ENCODE peak calls at places on chromosomes 16 and 17, in six cellular contexts. One of them, this sample, is unnamed. For H3K36me3 and H3K27me3, the result is how much of the 10 kb centered on the place peaks cover.

GRCh38 chr17:6305613-6306360 is 129.1 kb downstream of the AIPL1 start:
- DNase-seq in prostate gland: no peak
- DNase-seq in pancreas: no peak
- DNase-seq in ascending aorta: no peak
- DNase-seq in tibial artery: no peak
- DNase-seq in PC-3: no peak
- DNase-seq in this sample: no peak

GRCh38 chr16:4501071-4501478 is 24.9 kb downstream of the HMOX2 start:
- DNase-seq in prostate gland: no peak
- DNase-seq in pancreas: peak
- DNase-seq in ascending aorta: no peak
- DNase-seq in tibial artery: no peak
- DNase-seq in PC-3: peak
- DNase-seq in this sample: no peak

GRCh38 chr16:86762035-86762550 is 183.7 kb downstream of the FOXL1 start:
- DNase-seq in prostate gland: no peak
- DNase-seq in pancreas: no peak
- DNase-seq in ascending aorta: no peak
- DNase-seq in tibial artery: no peak
- DNase-seq in PC-3: no peak
- DNase-seq in this sample: no peak

GRCh38 chr16:4452674-4453073 is 21.8 kb downstream of the NMRAL1 start:
- DNase-seq in prostate gland: no peak
- DNase-seq in pancreas: no peak
- DNase-seq in ascending aorta: no peak
- DNase-seq in tibial artery: no peak
- DNase-seq in PC-3: no peak
- DNase-seq in this sample: no peak

GRCh38 chr17:41267711-41268110 is 2.5 kb downstream of the KRTAP9-6 start:
- DNase-seq in prostate gland: no peak
- DNase-seq in pancreas: no peak
- DNase-seq in ascending aorta: no peak
- DNase-seq in tibial artery: no peak
- DNase-seq in PC-3: no peak
- DNase-seq in this sample: no peak

GRCh38 chr17:67403483-67403882 is 26.4 kb downstream of the PITPNC1 start:
- DNase-seq in prostate gland: no peak
- DNase-seq in pancreas: no peak
- DNase-seq in ascending aorta: no peak
- DNase-seq in tibial artery: no peak
- DNase-seq in PC-3: no peak
- DNase-seq in this sample: no peak

GRCh38 chr17:46935658-46936266 is 12.8 kb downstream of the GOSR2 start:
- DNase-seq in prostate gland: no peak
- DNase-seq in pancreas: no peak
- DNase-seq in ascending aorta: no peak
- DNase-seq in tibial artery: no peak
- DNase-seq in PC-3: no peak
- DNase-seq in this sample: no peak

GRCh38 chr16:89090182-89090630 is 3.4 kb upstream of the ACSF3 start:
- DNase-seq in prostate gland: no peak
- DNase-seq in pancreas: no peak
- DNase-seq in ascending aorta: no peak
- DNase-seq in tibial artery: no peak
- DNase-seq in PC-3: no peak
- DNase-seq in this sample: no peak

GRCh38 chr16:81446318-81447275 is 2.0 kb downstream of the CMIP start:
- DNase-seq in prostate gland: peak
- DNase-seq in pancreas: peak
- DNase-seq in ascending aorta: no peak
- DNase-seq in tibial artery: no peak
- DNase-seq in PC-3: peak
- DNase-seq in this sample: peak

GRCh38 chr16:84513111-84514065 is 8.9 kb upstream of the MEAK7 start:
- DNase-seq in prostate gland: no peak
- DNase-seq in pancreas: no peak
- DNase-seq in ascending aorta: no peak
- DNase-seq in tibial artery: peak
- DNase-seq in PC-3: no peak
- DNase-seq in this sample: no peak

GRCh38 chr17:4487820-4488716 is 10.6 kb upstream of the SPNS2 start:
- DNase-seq in prostate gland: no peak
- DNase-seq in pancreas: no peak
- DNase-seq in ascending aorta: no peak
- DNase-seq in tibial artery: no peak
- DNase-seq in PC-3: no peak
- DNase-seq in this sample: no peak

GRCh38 chr16:30774367-30775130 is 12.4 kb downstream of the RNF40 start:
- DNase-seq in prostate gland: no peak
- DNase-seq in pancreas: no peak
- DNase-seq in ascending aorta: no peak
- DNase-seq in tibial artery: no peak
- DNase-seq in PC-3: no peak
- DNase-seq in this sample: no peak

GRCh38 chr16:56950881-56951771 is 10.6 kb upstream of the CETP start:
- DNase-seq in prostate gland: peak
- DNase-seq in pancreas: peak
- DNase-seq in ascending aorta: no peak
- DNase-seq in tibial artery: peak
- DNase-seq in PC-3: peak
- DNase-seq in this sample: peak

GRCh38 chr17:7021993-7022778 is 664 bp upstream of the BCL6B start:
- DNase-seq in prostate gland: peak
- DNase-seq in pancreas: no peak
- DNase-seq in ascending aorta: no peak
- DNase-seq in tibial artery: peak
- DNase-seq in PC-3: peak
- DNase-seq in this sample: peak

GRCh38 chr16:86224629-86225028 is 285.7 kb upstream of the FOXF1 start:
- DNase-seq in prostate gland: no peak
- DNase-seq in pancreas: no peak
- DNase-seq in ascending aorta: no peak
- DNase-seq in tibial artery: no peak
- DNase-seq in PC-3: no peak
- DNase-seq in this sample: no peak

GRCh38 chr16:57757883-57758282 is 22.3 kb downstream of the KATNB1 start:
- DNase-seq in prostate gland: no peak
- DNase-seq in pancreas: no peak
- DNase-seq in ascending aorta: no peak
- DNase-seq in tibial artery: no peak
- DNase-seq in PC-3: no peak
- DNase-seq in this sample: no peak

GRCh38 chr16:25035494-25036405 is 20.6 kb upstream of the ARHGAP17 start:
- DNase-seq in prostate gland: no peak
- DNase-seq in pancreas: no peak
- DNase-seq in ascending aorta: no peak
- DNase-seq in tibial artery: no peak
- DNase-seq in PC-3: peak
- DNase-seq in this sample: no peak

GRCh38 chr17:11239379-11239970 is 1.5 kb upstream of the SHISA6 start:
- DNase-seq in prostate gland: no peak
- DNase-seq in pancreas: no peak
- DNase-seq in ascending aorta: no peak
- DNase-seq in tibial artery: no peak
- DNase-seq in PC-3: no peak
- DNase-seq in this sample: peak

GRCh38 chr16:56301391-56301850 is 110.1 kb downstream of the GNAO1 start:
- DNase-seq in prostate gland: no peak
- DNase-seq in pancreas: no peak
- DNase-seq in ascending aorta: no peak
- DNase-seq in tibial artery: no peak
- DNase-seq in PC-3: peak
- DNase-seq in this sample: no peak

GRCh38 chr16:22971346-22971924 is 157.5 kb downstream of the HS3ST2 start:
- DNase-seq in prostate gland: no peak
- DNase-seq in pancreas: no peak
- DNase-seq in ascending aorta: no peak
- DNase-seq in tibial artery: no peak
- DNase-seq in PC-3: no peak
- DNase-seq in this sample: no peak

GRCh38 chr16:13573903-13574302 is 346.1 kb upstream of the ERCC4 start:
- DNase-seq in prostate gland: no peak
- DNase-seq in pancreas: no peak
- DNase-seq in ascending aorta: no peak
- DNase-seq in tibial artery: no peak
- DNase-seq in PC-3: no peak
- DNase-seq in this sample: no peak

GRCh38 chr16:78501744-78502143 is 402.3 kb downstream of the WWOX start:
- DNase-seq in prostate gland: no peak
- DNase-seq in pancreas: no peak
- DNase-seq in ascending aorta: no peak
- DNase-seq in tibial artery: no peak
- DNase-seq in PC-3: no peak
- DNase-seq in this sample: no peak

GRCh38 chr16:749010-749409 is 8.2 kb upstream of the CIAO3 start:
- DNase-seq in prostate gland: no peak
- DNase-seq in pancreas: no peak
- DNase-seq in ascending aorta: no peak
- DNase-seq in tibial artery: no peak
- DNase-seq in PC-3: no peak
- DNase-seq in this sample: no peak

GRCh38 chr17:64781013-64781392 is 118.9 kb upstream of the SMURF2 start:
- DNase-seq in prostate gland: no peak
- DNase-seq in pancreas: no peak
- DNase-seq in ascending aorta: no peak
- DNase-seq in tibial artery: no peak
- DNase-seq in PC-3: no peak
- DNase-seq in this sample: peak

GRCh38 chr17:74493381-74493833 is 27.0 kb downstream of the CD300A start:
- DNase-seq in prostate gland: peak
- DNase-seq in pancreas: peak
- DNase-seq in ascending aorta: peak
- DNase-seq in tibial artery: peak
- DNase-seq in PC-3: peak
- DNase-seq in this sample: peak

GRCh38 chr17:56675876-56676660 is 82.6 kb downstream of the NOG start:
- DNase-seq in prostate gland: no peak
- DNase-seq in pancreas: no peak
- DNase-seq in ascending aorta: no peak
- DNase-seq in tibial artery: no peak
- DNase-seq in PC-3: no peak
- DNase-seq in this sample: no peak

GRCh38 chr17:64661981-64662773 is at the start of gene SMURF2:
- DNase-seq in prostate gland: peak
- DNase-seq in pancreas: peak
- DNase-seq in ascending aorta: peak
- DNase-seq in tibial artery: peak
- DNase-seq in PC-3: peak
- DNase-seq in this sample: peak

GRCh38 chr17:59454633-59455105 is 110.7 kb upstream of the DHX40 start:
- DNase-seq in prostate gland: no peak
- DNase-seq in pancreas: no peak
- DNase-seq in ascending aorta: no peak
- DNase-seq in tibial artery: no peak
- DNase-seq in PC-3: peak
- DNase-seq in this sample: no peak

GRCh38 chr17:61475726-61476125 is 23.5 kb downstream of the TBX4 start:
- DNase-seq in prostate gland: no peak
- DNase-seq in pancreas: no peak
- DNase-seq in ascending aorta: no peak
- DNase-seq in tibial artery: no peak
- DNase-seq in PC-3: peak
- DNase-seq in this sample: no peak

GRCh38 chr17:1160591-1161041 is 19.2 kb downstream of the ABR start:
- DNase-seq in prostate gland: no peak
- DNase-seq in pancreas: no peak
- DNase-seq in ascending aorta: no peak
- DNase-seq in tibial artery: no peak
- DNase-seq in PC-3: no peak
- DNase-seq in this sample: peak

GRCh38 chr16:1296688-1297412 is 12.6 kb upstream of the UBE2I start:
- DNase-seq in prostate gland: peak
- DNase-seq in pancreas: no peak
- DNase-seq in ascending aorta: no peak
- DNase-seq in tibial artery: no peak
- DNase-seq in PC-3: peak
- DNase-seq in this sample: no peak

GRCh38 chr17:2262146-2262587 is 41.4 kb downstream of the SMG6 start:
- DNase-seq in prostate gland: no peak
- DNase-seq in pancreas: no peak
- DNase-seq in ascending aorta: no peak
- DNase-seq in tibial artery: no peak
- DNase-seq in PC-3: peak
- DNase-seq in this sample: no peak

GRCh38 chr17:76076765-76077581 is 2.0 kb upstream of the ZACN start:
- DNase-seq in prostate gland: no peak
- DNase-seq in pancreas: no peak
- DNase-seq in ascending aorta: no peak
- DNase-seq in tibial artery: no peak
- DNase-seq in PC-3: no peak
- DNase-seq in this sample: peak
- H3K4me3 ChIP-seq in prostate gland: no peak
- H3K4me3 ChIP-seq in pancreas: no peak
- H3K4me3 ChIP-seq in ascending aorta: no peak
- H3K4me3 ChIP-seq in tibial artery: no peak
- H3K4me3 ChIP-seq in PC-3: no peak
- H3K4me3 ChIP-seq in this sample: peak

GRCh38 chr17:39722965-39723848 is 7.1 kb downstream of the MIEN1 start:
- DNase-seq in prostate gland: no peak
- DNase-seq in pancreas: no peak
- DNase-seq in ascending aorta: no peak
- DNase-seq in tibial artery: no peak
- DNase-seq in PC-3: no peak
- DNase-seq in this sample: peak
- H3K36me3 ChIP-seq in prostate gland: under half
- H3K36me3 ChIP-seq in pancreas: under half
- H3K36me3 ChIP-seq in ascending aorta: half or more
- H3K36me3 ChIP-seq in tibial artery: half or more
- H3K36me3 ChIP-seq in PC-3: under half
- H3K36me3 ChIP-seq in this sample: under half

DNA sequence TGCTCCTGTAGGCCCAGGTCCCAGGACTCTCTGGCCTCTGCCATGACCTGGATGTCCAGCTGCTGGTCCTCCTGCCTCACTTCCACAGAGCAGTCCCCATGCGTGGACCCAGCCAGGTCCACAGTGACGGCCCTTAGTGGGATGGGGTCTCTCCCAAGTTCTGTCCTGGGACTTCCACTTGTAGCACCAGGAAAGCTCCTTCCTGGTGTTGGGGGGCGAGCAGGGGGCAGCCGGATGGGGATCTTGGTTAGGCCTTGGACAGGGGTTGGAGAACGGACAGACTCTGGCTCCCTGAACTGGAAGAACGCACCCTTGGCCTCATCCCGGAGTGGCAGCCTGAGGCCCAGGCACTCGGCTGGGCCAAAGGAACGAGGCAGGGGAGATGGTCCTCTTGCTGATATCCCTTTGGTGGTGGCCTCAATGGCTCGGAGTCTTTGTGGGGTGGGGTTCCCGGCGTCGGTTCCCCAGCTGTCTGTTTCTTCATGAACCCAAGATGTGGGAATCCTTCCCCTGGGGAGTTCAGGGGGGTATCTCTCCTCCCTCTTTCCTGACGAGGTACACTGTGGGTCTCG is 7.2 kb downstream of the GAS2L2 start:
- DNase-seq in prostate gland: no peak
- DNase-seq in pancreas: no peak
- DNase-seq in ascending aorta: no peak
- DNase-seq in tibial artery: no peak
- DNase-seq in PC-3: no peak
- DNase-seq in this sample: peak
- H3K27me3 ChIP-seq in prostate gland: under half
- H3K27me3 ChIP-seq in pancreas: under half
- H3K27me3 ChIP-seq in ascending aorta: under half
- H3K27me3 ChIP-seq in tibial artery: half or more
- H3K27me3 ChIP-seq in PC-3: under half
- H3K27me3 ChIP-seq in this sample: under half

GRCh38 chr17:45311762-45312476 is 4.9 kb downstream of the MAP3K14 start:
- DNase-seq in prostate gland: peak
- DNase-seq in pancreas: peak
- DNase-seq in ascending aorta: no peak
- DNase-seq in tibial artery: no peak
- DNase-seq in PC-3: peak
- DNase-seq in this sample: no peak
- H3K4me3 ChIP-seq in prostate gland: no peak
- H3K4me3 ChIP-seq in pancreas: no peak
- H3K4me3 ChIP-seq in ascending aorta: peak
- H3K4me3 ChIP-seq in tibial artery: peak
- H3K4me3 ChIP-seq in PC-3: peak
- H3K4me3 ChIP-seq in this sample: no peak